ENCODE peak calls at places on chromosomes 11 and 22, in four cellular contexts. P is kidney, E is right cardiac atrium, Z is left lung. M is an unnamed sample.
A peak's percentile ranks its signal among the peaks of the same experiment; 100 is the strongest.

GRCh38 chr11:1505480-1505879 is 18.9 kb upstream of the MOB2 start:
- DNase-seq in P (peak; percentile 26), E (peak; percentile 13), Z (no peak), M (no peak)

GRCh38 chr11:124644426-124645280 is 22.0 kb downstream of the TBRG1 start:
- DNase-seq in P (no peak), E (peak; percentile 66), Z (no peak), M (no peak)

GRCh38 chr11:43834291-43834690 is 46.3 kb upstream of the ALKBH3 start:
- DNase-seq in P (no peak), E (no peak), Z (no peak), M (no peak)

GRCh38 chr11:3907590-3907989 is 52.1 kb downstream of the STIM1 start:
- DNase-seq in P (no peak), E (no peak), Z (no peak), M (no peak)

GRCh38 chr22:23270212-23270733 is 90.0 kb downstream of the BCR start:
- DNase-seq in P (no peak), E (no peak), Z (no peak), M (no peak)

GRCh38 chr11:28834877-28835276 is 726.7 kb downstream of the METTL15 start:
- DNase-seq in P (no peak), E (no peak), Z (no peak), M (no peak)

GRCh38 chr22:11629661-11630385 is 3898.2 kb upstream of the OR11H1 start:
- DNase-seq in P (peak; percentile 68), E (peak; percentile 63), Z (no peak), M (no peak)

GRCh38 chr11:70536051-70536877 is 137.9 kb downstream of the CTTN start:
- DNase-seq in P (peak; percentile 64), E (peak; percentile 48), Z (peak; percentile 21), M (no peak)

GRCh38 chr11:121892131-121892681 is 223.8 kb downstream of the BLID start:
- DNase-seq in P (no peak), E (peak; percentile 59), Z (no peak), M (no peak)

GRCh38 chr11:102097175-102097574 is 13.1 kb upstream of the YAP1 start:
- DNase-seq in P (no peak), E (no peak), Z (no peak), M (no peak)

GRCh38 chr22:27314276-27314807 is 487.2 kb downstream of the MN1 start:
- DNase-seq in P (no peak), E (no peak), Z (no peak), M (no peak)

GRCh38 chr11:12130180-12130980 is 20.0 kb downstream of the MICAL2 start:
- DNase-seq in P (no peak), E (no peak), Z (no peak), M (no peak)

GRCh38 chr11:12132790-12133145 is 22.4 kb downstream of the MICAL2 start:
- DNase-seq in P (no peak), E (no peak), Z (no peak), M (no peak)

GRCh38 chr11:12134239-12134590 is 23.8 kb downstream of the MICAL2 start:
- DNase-seq in P (no peak), E (peak; percentile 67), Z (peak; percentile 72), M (no peak)

GRCh38 chr11:12133539-12134238 is 23.3 kb downstream of the MICAL2 start:
- DNase-seq in P (no peak), E (no peak), Z (no peak), M (no peak)

GRCh38 chr11:12131943-12132789 is 21.8 kb downstream of the MICAL2 start:
- DNase-seq in P (no peak), E (peak; percentile 67), Z (peak; percentile 20), M (no peak)
- H3K4me1 ChIP-seq in P (no peaks in the 10 kb centered on the region), E (peaks cover 21% of the 10 kb centered on the region), Z (peaks cover 5% of the 10 kb centered on the region), M (no peaks in the 10 kb centered on the region)

GRCh38 chr22:36406721-36407120 is 19.0 kb upstream of the MYH9 start:
- DNase-seq in P (no peak), E (no peak), Z (no peak), M (no peak)

GRCh38 chr22:36406139-36406538 is 18.4 kb upstream of the MYH9 start:
- DNase-seq in P (no peak), E (no peak), Z (no peak), M (no peak)

GRCh38 chr22:36405671-36406070 is 17.9 kb upstream of the MYH9 start:
- DNase-seq in P (no peak), E (no peak), Z (peak; percentile 81), M (peak; percentile 39)

GRCh38 chr22:36405221-36405631 is 17.5 kb upstream of the MYH9 start:
- DNase-seq in P (no peak), E (no peak), Z (no peak), M (no peak)

DNA sequence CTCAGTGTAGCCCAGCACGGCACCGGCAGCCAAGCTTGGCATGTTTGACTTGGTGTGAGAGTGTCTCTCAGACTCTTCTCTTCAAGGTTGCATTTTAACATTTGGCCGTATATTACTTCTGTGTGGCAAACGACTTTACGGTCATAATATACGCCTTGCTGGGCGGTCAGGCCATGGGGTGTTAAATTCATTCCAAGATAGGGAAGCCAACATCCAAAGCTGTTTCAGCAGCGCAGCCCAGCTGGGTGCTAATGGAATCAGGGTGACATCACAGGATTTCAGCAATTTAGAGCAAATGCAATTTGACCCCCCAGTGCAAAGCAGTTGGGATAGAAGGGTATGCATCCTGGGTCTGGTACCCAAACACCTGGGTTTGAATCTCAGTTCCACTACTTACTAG is 16.7 kb upstream of the MYH9 start:
- DNase-seq in P (no peak), E (no peak), Z (no peak), M (no peak)
- H3K27ac ChIP-seq in P (no peak overlapping the region), E (no peak overlapping the region), Z (peak overlapping the region; percentile 87), M (no peak overlapping the region)

GRCh38 chr11:61753672-61754071 is 1.2 kb downstream of the MYRF start:
- DNase-seq in P (no peak), E (no peak), Z (no peak), M (no peak)

GRCh38 chr11:61751384-61751783 is 1.1 kb upstream of the MYRF start:
- DNase-seq in P (no peak), E (no peak), Z (no peak), M (no peak)

GRCh38 chr11:61752925-61753551 is 602 bp downstream of the MYRF start:
- DNase-seq in P (no peak), E (no peak), Z (no peak), M (no peak)

GRCh38 chr11:61750631-61751273 is 1.7 kb upstream of the MYRF start:
- DNase-seq in P (no peak), E (no peak), Z (no peak), M (no peak)

GRCh38 chr11:61752117-61752924 is at the start of gene MYRF:
- DNase-seq in P (no peak), E (peak; percentile 82), Z (peak; percentile 40), M (peak; percentile 37)
- H3K4me1 ChIP-seq in P (peaks cover 22% of the 10 kb centered on the region), E (no peaks in the 10 kb centered on the region), Z (peaks cover 3% of the 10 kb centered on the region), M (peaks cover 4% of the 10 kb centered on the region)

GRCh38 chr11:11084337-11084736 is 226.5 kb upstream of the ZBED5 start:
- DNase-seq in P (no peak), E (no peak), Z (no peak), M (no peak)
- H3K27ac ChIP-seq in P (no peak overlapping the region), E (no peak overlapping the region), Z (no peak overlapping the region), M (no peak overlapping the region)

DNA sequence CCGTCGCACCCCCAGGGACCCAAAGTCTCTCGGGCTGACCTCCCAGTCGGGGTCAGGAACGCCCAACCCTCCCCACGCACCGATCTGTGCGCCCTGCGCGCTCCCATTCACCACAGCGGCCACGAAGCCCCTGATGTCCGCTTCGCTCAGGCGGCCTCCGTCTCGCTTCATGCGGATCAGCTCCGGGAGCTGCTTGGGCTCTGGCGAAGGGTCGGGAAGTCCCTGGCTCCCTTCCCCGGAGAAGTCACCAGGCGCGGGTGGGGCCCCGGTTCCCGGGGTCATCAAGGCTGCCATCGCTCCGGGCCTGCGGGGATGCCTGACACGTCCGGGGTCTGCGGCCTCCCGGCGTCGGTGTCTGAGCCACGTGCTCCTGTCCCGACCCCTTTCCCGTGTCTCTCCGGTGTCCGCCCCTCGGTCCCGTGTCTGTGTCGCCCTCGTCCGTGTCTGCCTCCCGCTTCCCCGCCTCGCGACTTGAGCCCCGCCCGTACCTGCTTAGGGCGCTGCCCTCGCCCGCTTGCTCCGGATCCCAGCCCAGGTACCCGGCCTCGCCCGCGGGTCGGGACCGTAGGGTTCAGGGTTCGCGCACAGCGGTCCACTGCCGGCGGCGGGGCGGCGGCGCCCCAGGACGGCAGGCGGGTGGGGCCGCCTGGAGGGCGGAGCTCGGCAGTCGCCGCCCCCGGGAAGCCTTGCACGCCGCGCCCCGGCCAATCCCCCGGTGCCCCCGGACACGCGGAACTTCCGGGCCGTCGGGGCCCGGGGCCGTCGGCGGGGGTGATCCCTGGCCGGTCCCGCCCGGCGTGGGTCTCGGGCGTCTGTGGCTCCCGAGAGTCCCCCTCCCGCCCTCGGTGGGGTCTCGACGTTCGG is at the start of gene TYMP:
- DNase-seq in P (peak; percentile 97), E (peak; percentile 93), Z (peak; percentile 89), M (peak; percentile 58)
- H3K4me1 ChIP-seq in P (peaks cover 22% of the 10 kb centered on the region), E (no peaks in the 10 kb centered on the region), Z (peaks cover 10% of the 10 kb centered on the region), M (peaks cover 39% of the 10 kb centered on the region)

GRCh38 chr11:116124916-116125714 is 620.9 kb upstream of the CADM1 start:
- DNase-seq in P (no peak), E (no peak), Z (no peak), M (no peak)
- H3K27ac ChIP-seq in P (no peak overlapping the region), E (no peak overlapping the region), Z (no peak overlapping the region), M (no peak overlapping the region)

DNA sequence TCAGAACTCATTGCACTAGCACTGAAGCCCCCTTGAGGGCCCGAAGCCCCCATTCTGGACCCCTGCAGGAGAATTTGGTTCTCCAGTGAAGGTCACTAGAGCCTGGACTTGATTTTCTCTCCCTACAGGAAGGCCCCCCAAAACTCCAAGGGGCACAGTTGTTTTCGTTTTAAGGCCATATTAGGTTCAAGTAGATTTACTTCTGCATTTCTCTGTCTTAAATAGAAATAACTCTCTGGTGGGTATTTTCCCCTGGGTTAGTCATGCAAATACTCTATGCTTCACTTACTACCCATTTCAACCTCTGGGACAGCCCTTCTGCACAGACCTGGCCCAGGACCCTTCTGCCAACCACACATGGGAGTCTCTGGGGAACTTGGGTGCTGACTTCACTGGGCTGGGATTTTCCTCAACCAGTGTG is 41.6 kb downstream of the WEE1 start:
- DNase-seq in P (no peak), E (no peak), Z (no peak), M (no peak)
- H3K4me1 ChIP-seq in P (peaks cover 8% of the 10 kb centered on the region), E (no peaks in the 10 kb centered on the region), Z (peaks cover 3% of the 10 kb centered on the region), M (peaks cover 13% of the 10 kb centered on the region)

M was measured in effector memory CD4-positive, alpha-beta T cell.